ENCODE peak calls at places on chromosomes 5 and 9, in five cellular contexts. Q is activated naive CD8-positive, alpha-beta T cell treated with anti-CD3 and anti-CD28 coated beads, Interleukin-2, amount 50 U/mL, for 24 hours; I is HEK293T; J is NCI-H1694 treated with DMSO at 0.1 percent for 48 hours; L is nucleus accumbens. O is an unnamed sample.

GRCh38 chr5:148697177-148697820 is 43.0 kb upstream of the HTR4 start:
- DNase-seq in Q (no peak), I (no peak), J (no peak), L (no peak), O (no peak)

GRCh38 chr5:66324357-66324756 is 180.3 kb downstream of the SREK1 start:
- DNase-seq in Q (no peak), I (no peak), J (peak; percentile 78), L (no peak), O (no peak)

GRCh38 chr5:159655757-159656409 is 260.4 kb upstream of the ADRA1B start:
- DNase-seq in Q (no peak), I (no peak), J (no peak), L (no peak), O (no peak)

GRCh38 chr9:114413909-114414308 is 26.1 kb upstream of the AKNA start:
- DNase-seq in Q (no peak), I (no peak), J (no peak), L (no peak), O (no peak)

GRCh38 chr5:142235050-142235797 is 89.6 kb downstream of the SPRY4 start:
- DNase-seq in Q (peak; percentile 26), I (no peak), J (no peak), L (peak; percentile 23), O (no peak)

GRCh38 chr5:80372780-80373179 is 35.1 kb upstream of the ZFYVE16 start:
- DNase-seq in Q (no peak), I (no peak), J (no peak), L (no peak), O (no peak)

GRCh38 chr5:151234476-151235238 is 10.8 kb upstream of the CCDC69 start:
- DNase-seq in Q (no peak), I (no peak), J (no peak), L (no peak), O (no peak)

GRCh38 chr9:135565141-135565628 is 3.6 kb downstream of the PAEP start:
- DNase-seq in Q (no peak), I (no peak), J (no peak), L (no peak), O (no peak)

GRCh38 chr9:36739538-36740116 is 166.9 kb downstream of the MELK start:
- DNase-seq in Q (no peak), I (no peak), J (no peak), L (no peak), O (no peak)

GRCh38 chr5:44387391-44387790 is 1.8 kb downstream of the FGF10 start:
- DNase-seq in Q (no peak), I (no peak), J (no peak), L (no peak), O (no peak)

GRCh38 chr9:136409557-136410455 is 608 bp downstream of the ENTR1 start:
- DNase-seq in Q (peak; percentile 49), I (peak; percentile 45), J (no peak), L (no peak), O (no peak)

GRCh38 chr5:165334186-165334585 is 1828.8 kb downstream of the MAT2B start:
- DNase-seq in Q (no peak), I (no peak), J (no peak), L (no peak), O (no peak)

GRCh38 chr5:79842991-79843390 is 148.1 kb downstream of the MTX3 start:
- DNase-seq in Q (no peak), I (no peak), J (no peak), L (no peak), O (no peak)

GRCh38 chr9:137085918-137086530 is 761 bp upstream of the MAN1B1 start:
- DNase-seq in Q (peak; percentile 52), I (no peak), J (no peak), L (no peak), O (no peak)

GRCh38 chr5:158152151-158152550 is 293.2 kb upstream of the CLINT1 start:
- DNase-seq in Q (no peak), I (no peak), J (no peak), L (no peak), O (no peak)

GRCh38 chr9:133782157-133783130 is 44.3 kb upstream of the SARDH start:
- DNase-seq in Q (peak; percentile 73), I (peak; percentile 82), J (peak; percentile 68), L (peak; percentile 68), O (no peak)

GRCh38 chr9:100700689-100701318 is 122.9 kb downstream of the CAVIN4 start:
- DNase-seq in Q (peak; percentile 3), I (no peak), J (peak; percentile 29), L (no peak), O (peak; percentile 11)

GRCh38 chr5:32249668-32250067 is 63.1 kb downstream of the MTMR12 start:
- DNase-seq in Q (no peak), I (no peak), J (no peak), L (no peak), O (no peak)

GRCh38 chr5:165361143-165361542 is 1855.7 kb downstream of the MAT2B start:
- DNase-seq in Q (no peak), I (no peak), J (no peak), L (no peak), O (no peak)

GRCh38 chr5:1330847-1331831 is 13.8 kb downstream of the CLPTM1L start:
- DNase-seq in Q (no peak), I (no peak), J (no peak), L (no peak), O (no peak)

GRCh38 chr5:148979104-148979723 is 83.6 kb downstream of the SH3TC2 start:
- DNase-seq in Q (no peak), I (no peak), J (no peak), L (no peak), O (no peak)

GRCh38 chr9:104872959-104873850 is 54.8 kb downstream of the ABCA1 start:
- DNase-seq in Q (no peak), I (no peak), J (no peak), L (peak; percentile 26), O (no peak)

GRCh38 chr9:112582863-112583262 is 96.2 kb downstream of the KIAA1958 start:
- DNase-seq in Q (no peak), I (no peak), J (no peak), L (no peak), O (no peak)

GRCh38 chr9:120750421-120750820 is 36.2 kb upstream of the MEGF9 start:
- DNase-seq in Q (no peak), I (no peak), J (no peak), L (no peak), O (no peak)

GRCh38 chr5:29367176-29367833 is 1826.2 kb upstream of the CDH6 start:
- DNase-seq in Q (no peak), I (no peak), J (no peak), L (no peak), O (no peak)

GRCh38 chr5:5221731-5222130 is 81.6 kb downstream of the ADAMTS16 start:
- DNase-seq in Q (no peak), I (no peak), J (no peak), L (no peak), O (no peak)

GRCh38 chr9:102185962-102186361 is 447.5 kb upstream of the GRIN3A start:
- DNase-seq in Q (no peak), I (no peak), J (no peak), L (no peak), O (no peak)

GRCh38 chr5:15082096-15082495 is 210.5 kb upstream of the ANKH start:
- DNase-seq in Q (no peak), I (no peak), J (no peak), L (no peak), O (no peak)

GRCh38 chr5:134073404-134073803 is 41.1 kb upstream of the TCF7 start:
- DNase-seq in Q (no peak), I (no peak), J (no peak), L (no peak), O (no peak)

GRCh38 chr5:105735704-105736103 is 1935.0 kb downstream of the EFNA5 start:
- DNase-seq in Q (no peak), I (no peak), J (no peak), L (no peak), O (no peak)

GRCh38 chr9:19373527-19373926 is 6.5 kb downstream of the RPS6 start:
- DNase-seq in Q (no peak), I (no peak), J (no peak), L (no peak), O (no peak)

GRCh38 chr9:35518981-35519679 is 29.2 kb downstream of the RUSC2 start:
- DNase-seq in Q (no peak), I (no peak), J (no peak), L (no peak), O (no peak)

GRCh38 chr9:33426843-33427293 is 20.5 kb downstream of the AQP3 start:
- DNase-seq in Q (no peak), I (no peak), J (no peak), L (no peak), O (no peak)